ENCODE peak calls at places on chromosomes 11 and 22, in six cellular contexts. One of them, this sample, is unnamed.

GRCh38 chr11:104333977-104334376 is 170.0 kb upstream of the PDGFD start:
- ATAC-seq in GM23338: no peak
- ATAC-seq in Panc1: no peak
- ATAC-seq in upper lobe of left lung: no peak
- ATAC-seq in K562: no peak
- ATAC-seq in HCT116: no peak
- ATAC-seq in this sample: no peak

GRCh38 chr11:73204711-73205121 is 13.4 kb upstream of the P2RY2 start:
- ATAC-seq in upper lobe of left lung: peak; percentile 57
- ATAC-seq in HCT116: no peak
- ATAC-seq in K562: no peak
- ATAC-seq in Panc1: no peak
- ATAC-seq in GM23338: no peak
- ATAC-seq in this sample: peak; percentile 64

GRCh38 chr11:134853972-134854371 is 441.9 kb upstream of the B3GAT1 start:
- ATAC-seq in upper lobe of left lung: no peak
- ATAC-seq in HCT116: no peak
- ATAC-seq in GM23338: no peak
- ATAC-seq in Panc1: no peak
- ATAC-seq in K562: no peak
- ATAC-seq in this sample: no peak

GRCh38 chr22:24359452-24360120 is 67.8 kb upstream of the ADORA2A start:
- ATAC-seq in GM23338: no peak
- ATAC-seq in HCT116: no peak
- ATAC-seq in upper lobe of left lung: no peak
- ATAC-seq in Panc1: no peak
- ATAC-seq in K562: no peak
- ATAC-seq in this sample: no peak

GRCh38 chr11:130606181-130606580 is 157.7 kb downstream of the ADAMTS15 start:
- ATAC-seq in HCT116: no peak
- ATAC-seq in GM23338: no peak
- ATAC-seq in K562: no peak
- ATAC-seq in upper lobe of left lung: no peak
- ATAC-seq in Panc1: no peak
- ATAC-seq in this sample: no peak

GRCh38 chr11:57464343-57465181 is 4.2 kb downstream of the RTN4RL2 start:
- ATAC-seq in HCT116: no peak
- ATAC-seq in GM23338: no peak
- ATAC-seq in upper lobe of left lung: no peak
- ATAC-seq in Panc1: no peak
- ATAC-seq in K562: peak; percentile 29
- ATAC-seq in this sample: no peak

GRCh38 chr22:33656808-33657628 is 263.3 kb downstream of the LARGE1 start:
- ATAC-seq in GM23338: no peak
- ATAC-seq in K562: no peak
- ATAC-seq in Panc1: no peak
- ATAC-seq in upper lobe of left lung: no peak
- ATAC-seq in HCT116: no peak
- ATAC-seq in this sample: no peak

GRCh38 chr11:110219011-110219785 is 77.2 kb downstream of the RDX start:
- ATAC-seq in GM23338: no peak
- ATAC-seq in HCT116: no peak
- ATAC-seq in upper lobe of left lung: no peak
- ATAC-seq in K562: no peak
- ATAC-seq in Panc1: no peak
- ATAC-seq in this sample: no peak

GRCh38 chr11:19602906-19603305 is 109.7 kb upstream of the NAV2 start:
- ATAC-seq in HCT116: no peak
- ATAC-seq in K562: no peak
- ATAC-seq in upper lobe of left lung: no peak
- ATAC-seq in Panc1: no peak
- ATAC-seq in GM23338: no peak
- ATAC-seq in this sample: no peak

GRCh38 chr11:94544582-94544831 is 786 bp downstream of the FUT4 start:
- ATAC-seq in K562: peak; percentile 53
- ATAC-seq in Panc1: peak; percentile 68
- ATAC-seq in upper lobe of left lung: no peak
- ATAC-seq in HCT116: peak; percentile 58
- ATAC-seq in GM23338: peak; percentile 23
- ATAC-seq in this sample: peak; percentile 1

GRCh38 chr22:24555496-24556253 is at the start of gene SNRPD3:
- ATAC-seq in GM23338: peak; percentile 80
- ATAC-seq in K562: peak; percentile 84
- ATAC-seq in Panc1: peak; percentile 87
- ATAC-seq in upper lobe of left lung: peak; percentile 95
- ATAC-seq in HCT116: peak; percentile 78
- ATAC-seq in this sample: peak; percentile 85

GRCh38 chr11:37704791-37705190 is 1106.8 kb upstream of the RAG2 start:
- ATAC-seq in upper lobe of left lung: no peak
- ATAC-seq in K562: no peak
- ATAC-seq in GM23338: no peak
- ATAC-seq in HCT116: no peak
- ATAC-seq in Panc1: no peak
- ATAC-seq in this sample: no peak

GRCh38 chr22:23364389-23364788 is 184.1 kb downstream of the BCR start:
- ATAC-seq in Panc1: no peak
- ATAC-seq in upper lobe of left lung: no peak
- ATAC-seq in HCT116: no peak
- ATAC-seq in GM23338: no peak
- ATAC-seq in K562: no peak
- ATAC-seq in this sample: no peak

GRCh38 chr11:34335331-34335730 is 22.5 kb downstream of the ABTB2 start:
- ATAC-seq in GM23338: no peak
- ATAC-seq in Panc1: no peak
- ATAC-seq in upper lobe of left lung: no peak
- ATAC-seq in K562: no peak
- ATAC-seq in HCT116: no peak
- ATAC-seq in this sample: no peak

GRCh38 chr11:65793144-65793581 is 6.3 kb downstream of the OVOL1 start:
- ATAC-seq in GM23338: peak; percentile 5
- ATAC-seq in upper lobe of left lung: peak; percentile 36
- ATAC-seq in K562: no peak
- ATAC-seq in HCT116: peak; percentile 61
- ATAC-seq in Panc1: no peak
- ATAC-seq in this sample: no peak

GRCh38 chr11:94563848-94564442 is 3.2 kb upstream of the PIWIL4 start:
- ATAC-seq in Panc1: peak; percentile 73
- ATAC-seq in K562: peak; percentile 27
- ATAC-seq in HCT116: peak; percentile 49
- ATAC-seq in GM23338: peak; percentile 69
- ATAC-seq in upper lobe of left lung: no peak
- ATAC-seq in this sample: no peak

GRCh38 chr11:108474664-108475485 is 7.5 kb upstream of the C11orf65 start:
- ATAC-seq in upper lobe of left lung: no peak
- ATAC-seq in Panc1: no peak
- ATAC-seq in K562: no peak
- ATAC-seq in GM23338: no peak
- ATAC-seq in HCT116: no peak
- ATAC-seq in this sample: no peak

GRCh38 chr11:130668751-130669150 is 220.3 kb downstream of the ADAMTS15 start:
- ATAC-seq in K562: no peak
- ATAC-seq in Panc1: no peak
- ATAC-seq in GM23338: no peak
- ATAC-seq in upper lobe of left lung: no peak
- ATAC-seq in HCT116: no peak
- ATAC-seq in this sample: no peak

GRCh38 chr11:19670030-19670761 is 42.4 kb upstream of the NAV2 start:
- ATAC-seq in upper lobe of left lung: no peak
- ATAC-seq in HCT116: peak; percentile 75
- ATAC-seq in K562: no peak
- ATAC-seq in Panc1: no peak
- ATAC-seq in GM23338: peak; percentile 40
- ATAC-seq in this sample: no peak

GRCh38 chr11:33376331-33377099 is 119.3 kb downstream of the HIPK3 start:
- ATAC-seq in K562: no peak
- ATAC-seq in Panc1: peak; percentile 69
- ATAC-seq in upper lobe of left lung: no peak
- ATAC-seq in HCT116: peak; percentile 56
- ATAC-seq in GM23338: peak; percentile 75
- ATAC-seq in this sample: peak; percentile 14

GRCh38 chr11:76798656-76799055 is 15.5 kb downstream of the TSKU start:
- ATAC-seq in upper lobe of left lung: no peak
- ATAC-seq in Panc1: peak; percentile 19
- ATAC-seq in HCT116: peak; percentile 19
- ATAC-seq in K562: peak; percentile 16
- ATAC-seq in GM23338: peak; percentile 11
- ATAC-seq in this sample: peak; percentile 1

GRCh38 chr11:34226210-34226609 is 120.8 kb downstream of the NAT10 start:
- ATAC-seq in HCT116: no peak
- ATAC-seq in Panc1: peak; percentile 15
- ATAC-seq in K562: peak; percentile 26
- ATAC-seq in upper lobe of left lung: no peak
- ATAC-seq in GM23338: no peak
- ATAC-seq in this sample: no peak

GRCh38 chr11:13118194-13118593 is 109.1 kb downstream of the RASSF10 start:
- ATAC-seq in Panc1: peak; percentile 60
- ATAC-seq in upper lobe of left lung: no peak
- ATAC-seq in K562: no peak
- ATAC-seq in GM23338: no peak
- ATAC-seq in HCT116: peak; percentile 81
- ATAC-seq in this sample: no peak

GRCh38 chr22:49689858-49690257 is 137.8 kb downstream of the BRD1 start:
- ATAC-seq in HCT116: no peak
- ATAC-seq in K562: no peak
- ATAC-seq in upper lobe of left lung: no peak
- ATAC-seq in GM23338: no peak
- ATAC-seq in Panc1: no peak
- ATAC-seq in this sample: no peak

GRCh38 chr22:49689255-49689770 is 138.4 kb downstream of the BRD1 start:
- ATAC-seq in upper lobe of left lung: no peak
- ATAC-seq in GM23338: no peak
- ATAC-seq in HCT116: no peak
- ATAC-seq in Panc1: no peak
- ATAC-seq in K562: no peak
- ATAC-seq in this sample: no peak

GRCh38 chr22:49688516-49689254 is 139.0 kb downstream of the BRD1 start:
- ATAC-seq in K562: no peak
- ATAC-seq in Panc1: no peak
- ATAC-seq in GM23338: no peak
- ATAC-seq in upper lobe of left lung: no peak
- ATAC-seq in HCT116: no peak
- ATAC-seq in this sample: no peak

GRCh38 chr22:49691256-49691655 is 136.4 kb downstream of the BRD1 start:
- ATAC-seq in HCT116: no peak
- ATAC-seq in Panc1: no peak
- ATAC-seq in upper lobe of left lung: no peak
- ATAC-seq in K562: no peak
- ATAC-seq in GM23338: no peak
- ATAC-seq in this sample: no peak

GRCh38 chr22:49690454-49690853 is 137.2 kb downstream of the BRD1 start:
- ATAC-seq in K562: no peak
- ATAC-seq in upper lobe of left lung: no peak
- ATAC-seq in Panc1: no peak
- ATAC-seq in GM23338: no peak
- ATAC-seq in HCT116: no peak
- ATAC-seq in this sample: no peak
- H3K27me3 ChIP-seq in K562: peaks cover 22% of the 10 kb centered on the region
- H3K27me3 ChIP-seq in upper lobe of left lung: no peaks in the 10 kb centered on the region
- H3K27me3 ChIP-seq in Panc1: no peaks in the 10 kb centered on the region
- H3K27me3 ChIP-seq in GM23338: no peaks in the 10 kb centered on the region
- H3K27me3 ChIP-seq in HCT116: peaks cover 49% of the 10 kb centered on the region
- H3K27me3 ChIP-seq in this sample: peaks cover 79% of the 10 kb centered on the region

DNA sequence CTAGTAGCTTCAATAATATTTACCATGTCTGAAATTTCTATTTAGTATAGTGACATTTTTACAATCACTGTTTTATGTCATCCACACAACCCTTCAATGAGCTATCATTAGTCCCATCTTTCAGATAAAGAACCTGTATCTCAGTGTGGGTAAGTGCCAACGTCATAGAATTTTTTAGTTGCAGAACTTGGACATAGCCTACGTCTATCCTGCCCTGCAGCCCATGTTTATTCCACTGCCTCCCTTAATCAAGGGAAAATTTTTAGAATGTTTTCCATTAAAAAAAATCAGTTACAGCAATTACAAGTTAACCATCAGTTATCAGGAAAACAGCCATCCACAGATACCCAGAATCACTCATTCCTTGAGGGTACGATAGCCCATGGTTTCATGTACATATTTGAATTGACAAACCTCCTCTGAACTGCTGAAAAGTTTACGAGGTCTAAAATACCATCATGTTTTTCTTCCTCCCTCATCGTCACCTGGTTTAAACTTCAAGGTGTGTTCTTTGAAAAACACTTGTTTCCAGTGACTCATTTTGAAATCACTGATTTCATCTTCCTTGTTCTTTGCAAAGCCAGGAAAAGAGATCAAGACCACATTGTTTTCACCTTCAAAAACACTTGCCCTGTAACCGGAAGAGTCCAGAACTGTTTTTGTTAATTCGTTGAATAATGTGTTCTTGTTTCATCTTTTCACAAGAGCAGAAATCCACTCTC is 100.9 kb downstream of the FAM76B start:
- ATAC-seq in Panc1: no peak
- ATAC-seq in GM23338: no peak
- ATAC-seq in upper lobe of left lung: no peak
- ATAC-seq in HCT116: no peak
- ATAC-seq in K562: no peak
- ATAC-seq in this sample: no peak
- TF ChIP-seq POLR2AphosphoS5 in Panc1: no peak
- TF ChIP-seq POLR2AphosphoS5 in GM23338: no peak
- TF ChIP-seq POLR2AphosphoS5 in upper lobe of left lung: no peak
- TF ChIP-seq POLR2AphosphoS5 in HCT116: no peak
- TF ChIP-seq POLR2AphosphoS5 in K562: no peak
- TF ChIP-seq POLR2AphosphoS5 in this sample: no peak

DNA sequence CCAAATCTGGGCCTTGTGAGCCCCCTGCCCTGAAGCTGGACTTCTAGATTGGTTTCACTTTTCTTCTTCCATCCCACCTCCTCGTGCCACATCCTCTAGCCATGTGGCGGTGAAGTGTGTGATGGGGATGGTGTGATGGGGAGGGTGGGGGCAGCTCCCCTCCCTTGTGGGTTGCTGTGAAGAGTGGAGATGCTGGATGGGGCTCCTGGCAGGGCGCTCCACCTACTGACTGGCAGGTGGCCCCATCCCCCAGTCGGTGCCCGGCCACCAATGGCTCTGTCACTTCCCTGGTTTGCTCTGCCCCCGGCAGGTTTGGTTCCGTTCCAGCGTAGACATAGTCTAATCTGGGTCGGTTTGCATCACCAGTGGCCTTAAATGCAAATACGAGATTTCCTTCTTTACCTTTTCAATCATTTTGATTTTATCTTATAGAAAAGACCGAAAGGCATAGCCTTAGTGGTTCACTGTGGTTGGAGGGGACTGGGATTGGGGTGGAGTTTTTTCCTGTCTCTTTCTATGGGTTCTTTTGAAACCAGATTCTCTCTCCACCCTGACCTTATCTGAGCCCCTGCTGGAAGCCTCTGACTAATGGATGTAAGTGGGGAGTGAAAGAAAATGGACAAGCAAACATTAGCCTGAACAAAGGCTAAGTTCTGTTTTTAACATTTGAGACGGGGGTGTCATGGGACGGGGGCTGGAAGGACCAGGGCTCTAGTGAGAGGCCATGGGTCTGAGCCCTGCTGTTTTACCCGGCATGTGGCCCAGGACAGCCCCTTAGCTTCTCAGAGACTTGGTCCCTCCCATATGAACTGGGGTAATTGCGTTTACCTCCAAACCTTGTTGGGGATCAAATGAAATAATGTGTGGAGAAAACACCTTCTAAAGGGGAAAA is 149.3 kb downstream of the CACNA1I start:
- ATAC-seq in upper lobe of left lung: no peak
- ATAC-seq in HCT116: no peak
- ATAC-seq in Panc1: no peak
- ATAC-seq in K562: no peak
- ATAC-seq in GM23338: peak; percentile 20
- ATAC-seq in this sample: no peak
- H3K27me3 ChIP-seq in upper lobe of left lung: no peaks in the 10 kb centered on the region
- H3K27me3 ChIP-seq in HCT116: no peaks in the 10 kb centered on the region
- H3K27me3 ChIP-seq in Panc1: no peaks in the 10 kb centered on the region
- H3K27me3 ChIP-seq in K562: no peaks in the 10 kb centered on the region
- H3K27me3 ChIP-seq in GM23338: no peaks in the 10 kb centered on the region
- H3K27me3 ChIP-seq in this sample: peaks cover 20% of the 10 kb centered on the region

GRCh38 chr11:30818721-30819120 is 232.6 kb upstream of the MPPED2 start:
- ATAC-seq in Panc1: no peak
- ATAC-seq in GM23338: no peak
- ATAC-seq in HCT116: no peak
- ATAC-seq in K562: no peak
- ATAC-seq in upper lobe of left lung: no peak
- ATAC-seq in this sample: no peak
- TF ChIP-seq POLR2AphosphoS5 in Panc1: no peak
- TF ChIP-seq POLR2AphosphoS5 in GM23338: no peak
- TF ChIP-seq POLR2AphosphoS5 in HCT116: no peak
- TF ChIP-seq POLR2AphosphoS5 in K562: no peak
- TF ChIP-seq POLR2AphosphoS5 in upper lobe of left lung: no peak
- TF ChIP-seq POLR2AphosphoS5 in this sample: no peak

This sample was measured in gastroesophageal sphincter.